ENCODE peak calls at places on chromosomes 3 and 15, in five cellular contexts. One of them, this sample, is unnamed. For H3K36me3 and H3K9me3, the result is how much of the 10 kb centered on the place peaks cover.

GRCh38 chr3:46675843-46676567 is 17.5 kb downstream of the ALS2CL start:
- DNase-seq in cardiac muscle cell: no peak
- DNase-seq in ovary: no peak
- DNase-seq in mesenchymal stem cell: no peak
- DNase-seq in left ventricle myocardium inferior: peak
- DNase-seq in this sample: no peak

GRCh38 chr3:194256040-194256945 is 94.8 kb downstream of the CPN2 start:
- DNase-seq in cardiac muscle cell: no peak
- DNase-seq in mesenchymal stem cell: no peak
- DNase-seq in ovary: no peak
- DNase-seq in left ventricle myocardium inferior: no peak
- DNase-seq in this sample: no peak

GRCh38 chr3:157130881-157131251 is 29.1 kb downstream of the CCNL1 start:
- DNase-seq in left ventricle myocardium inferior: no peak
- DNase-seq in cardiac muscle cell: no peak
- DNase-seq in ovary: no peak
- DNase-seq in mesenchymal stem cell: no peak
- DNase-seq in this sample: no peak

GRCh38 chr3:152350139-152350538 is 81.4 kb downstream of the MBNL1 start:
- DNase-seq in ovary: no peak
- DNase-seq in mesenchymal stem cell: no peak
- DNase-seq in cardiac muscle cell: no peak
- DNase-seq in left ventricle myocardium inferior: no peak
- DNase-seq in this sample: no peak

GRCh38 chr15:71203573-71204444 is 88.5 kb downstream of the THSD4 start:
- DNase-seq in ovary: no peak
- DNase-seq in mesenchymal stem cell: no peak
- DNase-seq in left ventricle myocardium inferior: no peak
- DNase-seq in cardiac muscle cell: no peak
- DNase-seq in this sample: no peak

GRCh38 chr3:2657408-2657807 is 452.8 kb downstream of the IL5RA start:
- DNase-seq in cardiac muscle cell: no peak
- DNase-seq in mesenchymal stem cell: peak
- DNase-seq in left ventricle myocardium inferior: no peak
- DNase-seq in ovary: no peak
- DNase-seq in this sample: no peak

GRCh38 chr3:160473978-160474377 is 24.4 kb upstream of the TRIM59 start:
- DNase-seq in ovary: no peak
- DNase-seq in left ventricle myocardium inferior: no peak
- DNase-seq in cardiac muscle cell: no peak
- DNase-seq in mesenchymal stem cell: no peak
- DNase-seq in this sample: no peak

GRCh38 chr3:9254764-9255163 is 5.3 kb upstream of the SRGAP3 start:
- DNase-seq in ovary: no peak
- DNase-seq in cardiac muscle cell: no peak
- DNase-seq in left ventricle myocardium inferior: no peak
- DNase-seq in mesenchymal stem cell: no peak
- DNase-seq in this sample: no peak

DNA sequence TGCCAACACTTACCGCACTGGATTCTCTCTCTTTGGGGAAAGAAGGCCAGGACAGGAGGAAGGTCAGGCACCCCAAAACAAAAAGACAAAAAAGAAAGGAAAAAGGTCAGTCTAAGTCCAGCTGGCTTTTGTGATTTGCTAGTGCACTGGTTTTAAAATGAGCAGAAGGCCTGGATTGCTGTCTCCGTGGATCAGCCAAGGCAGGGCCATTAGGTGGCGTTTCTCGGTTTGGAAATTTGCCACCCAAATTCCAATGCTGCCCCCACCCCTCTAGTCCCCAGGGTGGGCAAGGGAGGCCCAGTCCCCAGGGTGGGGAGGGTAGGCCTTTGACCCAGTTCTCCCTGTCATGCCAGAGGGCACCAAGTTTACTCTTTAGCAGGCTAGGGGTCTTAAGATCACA is 33.3 kb downstream of the TLE3 start:
- DNase-seq in left ventricle myocardium inferior: no peak
- DNase-seq in cardiac muscle cell: no peak
- DNase-seq in mesenchymal stem cell: no peak
- DNase-seq in ovary: no peak
- DNase-seq in this sample: no peak
- H3K36me3 ChIP-seq in left ventricle myocardium inferior: half or more
- H3K36me3 ChIP-seq in cardiac muscle cell: under half
- H3K36me3 ChIP-seq in mesenchymal stem cell: half or more
- H3K36me3 ChIP-seq in ovary: under half
- H3K36me3 ChIP-seq in this sample: under half

GRCh38 chr3:61955483-61955882 is 394.1 kb downstream of the PTPRG start:
- DNase-seq in cardiac muscle cell: no peak
- DNase-seq in left ventricle myocardium inferior: no peak
- DNase-seq in mesenchymal stem cell: no peak
- DNase-seq in ovary: no peak
- DNase-seq in this sample: no peak

GRCh38 chr3:61954097-61954528 is 392.7 kb downstream of the PTPRG start:
- DNase-seq in mesenchymal stem cell: peak
- DNase-seq in left ventricle myocardium inferior: no peak
- DNase-seq in ovary: no peak
- DNase-seq in cardiac muscle cell: peak
- DNase-seq in this sample: no peak

GRCh38 chr3:61960976-61961375 is 399.6 kb downstream of the PTPRG start:
- DNase-seq in ovary: no peak
- DNase-seq in cardiac muscle cell: no peak
- DNase-seq in mesenchymal stem cell: no peak
- DNase-seq in left ventricle myocardium inferior: no peak
- DNase-seq in this sample: no peak

GRCh38 chr3:61961882-61962281 is 400.5 kb downstream of the PTPRG start:
- DNase-seq in ovary: no peak
- DNase-seq in left ventricle myocardium inferior: no peak
- DNase-seq in cardiac muscle cell: no peak
- DNase-seq in mesenchymal stem cell: no peak
- DNase-seq in this sample: no peak

GRCh38 chr3:61956236-61956635 is 394.9 kb downstream of the PTPRG start:
- DNase-seq in cardiac muscle cell: no peak
- DNase-seq in ovary: no peak
- DNase-seq in left ventricle myocardium inferior: no peak
- DNase-seq in mesenchymal stem cell: no peak
- DNase-seq in this sample: no peak
- H3K9me3 ChIP-seq in cardiac muscle cell: under half
- H3K9me3 ChIP-seq in ovary: under half
- H3K9me3 ChIP-seq in left ventricle myocardium inferior: under half
- H3K9me3 ChIP-seq in mesenchymal stem cell: under half
- H3K9me3 ChIP-seq in this sample: under half

GRCh38 chr15:74631408-74631807 is 15.8 kb downstream of the CLK3 start:
- DNase-seq in left ventricle myocardium inferior: no peak
- DNase-seq in cardiac muscle cell: no peak
- DNase-seq in ovary: peak
- DNase-seq in mesenchymal stem cell: no peak
- DNase-seq in this sample: no peak
- H3K36me3 ChIP-seq in left ventricle myocardium inferior: half or more
- H3K36me3 ChIP-seq in cardiac muscle cell: half or more
- H3K36me3 ChIP-seq in ovary: under half
- H3K36me3 ChIP-seq in mesenchymal stem cell: half or more
- H3K36me3 ChIP-seq in this sample: under half

GRCh38 chr15:25233766-25234350 is 205.0 kb downstream of the UBE3A start:
- DNase-seq in cardiac muscle cell: no peak
- DNase-seq in ovary: no peak
- DNase-seq in mesenchymal stem cell: no peak
- DNase-seq in left ventricle myocardium inferior: no peak
- DNase-seq in this sample: no peak

GRCh38 chr15:25234831-25235230 is 204.0 kb downstream of the UBE3A start:
- DNase-seq in ovary: no peak
- DNase-seq in left ventricle myocardium inferior: no peak
- DNase-seq in mesenchymal stem cell: no peak
- DNase-seq in cardiac muscle cell: no peak
- DNase-seq in this sample: no peak

GRCh38 chr15:25228261-25228660 is 210.6 kb downstream of the UBE3A start:
- DNase-seq in cardiac muscle cell: no peak
- DNase-seq in mesenchymal stem cell: no peak
- DNase-seq in ovary: no peak
- DNase-seq in left ventricle myocardium inferior: no peak
- DNase-seq in this sample: no peak

GRCh38 chr15:25226360-25226759 is 212.5 kb downstream of the UBE3A start:
- DNase-seq in left ventricle myocardium inferior: peak
- DNase-seq in ovary: no peak
- DNase-seq in cardiac muscle cell: no peak
- DNase-seq in mesenchymal stem cell: no peak
- DNase-seq in this sample: no peak

DNA sequence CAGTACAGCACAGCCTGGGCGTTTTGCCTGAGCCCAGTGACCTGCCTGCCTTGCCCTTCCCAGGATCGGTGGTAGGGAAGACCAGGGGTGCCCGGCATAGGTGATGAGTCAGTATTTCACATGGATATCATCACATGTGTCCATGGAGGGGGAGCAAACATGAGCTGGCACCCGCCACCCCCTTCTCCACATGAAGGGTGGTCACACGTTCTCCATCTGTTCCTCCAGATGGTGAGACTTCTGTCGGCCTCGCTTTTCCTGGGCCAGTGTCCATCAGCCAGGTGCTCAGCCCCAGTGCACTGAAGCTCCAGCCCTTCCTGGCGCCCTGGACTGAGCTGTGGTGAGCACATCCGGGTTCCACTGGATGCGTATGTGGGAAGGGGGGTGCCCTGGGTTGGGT is 208.4 kb downstream of the UBE3A start:
- DNase-seq in cardiac muscle cell: no peak
- DNase-seq in mesenchymal stem cell: no peak
- DNase-seq in left ventricle myocardium inferior: no peak
- DNase-seq in ovary: no peak
- DNase-seq in this sample: no peak
- H3K9me3 ChIP-seq in cardiac muscle cell: under half
- H3K9me3 ChIP-seq in mesenchymal stem cell: under half
- H3K9me3 ChIP-seq in left ventricle myocardium inferior: under half
- H3K9me3 ChIP-seq in ovary: under half
- H3K9me3 ChIP-seq in this sample: under half

GRCh38 chr3:4495294-4496110 is 2.4 kb downstream of the ITPR1 start:
- DNase-seq in cardiac muscle cell: no peak
- DNase-seq in left ventricle myocardium inferior: no peak
- DNase-seq in ovary: no peak
- DNase-seq in mesenchymal stem cell: no peak
- DNase-seq in this sample: no peak

GRCh38 chr3:4497005-4497692 is 4.0 kb downstream of the ITPR1 start:
- DNase-seq in left ventricle myocardium inferior: no peak
- DNase-seq in ovary: no peak
- DNase-seq in mesenchymal stem cell: no peak
- DNase-seq in cardiac muscle cell: no peak
- DNase-seq in this sample: no peak

GRCh38 chr3:4498446-4498845 is 5.3 kb downstream of the ITPR1 start:
- DNase-seq in left ventricle myocardium inferior: no peak
- DNase-seq in ovary: no peak
- DNase-seq in cardiac muscle cell: no peak
- DNase-seq in mesenchymal stem cell: no peak
- DNase-seq in this sample: no peak

GRCh38 chr3:4494807-4495200 is 1.7 kb downstream of the ITPR1 start:
- DNase-seq in left ventricle myocardium inferior: no peak
- DNase-seq in cardiac muscle cell: no peak
- DNase-seq in mesenchymal stem cell: no peak
- DNase-seq in ovary: no peak
- DNase-seq in this sample: no peak

DNA sequence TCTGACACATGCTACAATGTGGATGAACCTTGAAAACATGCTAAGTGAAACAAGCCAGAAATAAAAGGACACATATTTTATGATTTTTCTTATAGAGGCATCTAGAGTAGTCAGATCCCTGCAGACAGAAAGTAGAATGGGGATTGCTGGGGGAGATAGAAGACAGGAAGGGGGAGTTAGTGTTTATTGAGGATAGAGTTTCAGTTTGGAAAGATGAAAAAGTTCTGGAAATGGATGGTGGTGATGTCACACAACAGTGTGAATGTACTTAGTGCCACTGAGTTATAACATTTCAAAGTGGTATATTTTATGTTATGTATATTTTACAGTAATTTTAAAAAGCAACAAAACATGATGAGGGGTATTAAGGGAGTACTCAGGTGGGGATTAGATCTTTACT is 4.7 kb downstream of the ITPR1 start:
- DNase-seq in cardiac muscle cell: no peak
- DNase-seq in mesenchymal stem cell: no peak
- DNase-seq in left ventricle myocardium inferior: no peak
- DNase-seq in ovary: no peak
- DNase-seq in this sample: no peak
- H3K36me3 ChIP-seq in cardiac muscle cell: under half
- H3K36me3 ChIP-seq in mesenchymal stem cell: under half
- H3K36me3 ChIP-seq in left ventricle myocardium inferior: under half
- H3K36me3 ChIP-seq in ovary: under half
- H3K36me3 ChIP-seq in this sample: under half

DNA sequence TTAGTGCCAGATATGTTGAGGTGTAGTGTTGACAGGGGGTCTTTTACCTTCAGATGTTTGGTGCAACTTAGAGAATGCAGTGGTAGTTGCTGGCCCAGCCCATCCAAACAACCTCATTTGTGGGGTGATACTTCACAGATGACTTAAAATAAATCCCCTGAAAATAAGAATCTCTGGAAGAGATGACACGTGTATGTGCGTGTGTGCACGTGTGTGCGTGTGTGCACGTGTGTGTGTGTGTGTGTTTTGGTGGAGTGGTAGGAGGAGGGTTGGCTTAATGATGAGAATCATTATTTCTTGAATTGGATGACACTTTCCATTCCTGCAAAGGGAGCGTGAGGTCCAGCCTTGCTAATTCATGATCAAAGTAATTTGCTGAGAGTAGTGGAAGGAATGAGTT is 31.9 kb downstream of the SNRPN start:
- DNase-seq in ovary: no peak
- DNase-seq in left ventricle myocardium inferior: no peak
- DNase-seq in cardiac muscle cell: no peak
- DNase-seq in mesenchymal stem cell: no peak
- DNase-seq in this sample: no peak
- H3K9me3 ChIP-seq in ovary: under half
- H3K9me3 ChIP-seq in left ventricle myocardium inferior: half or more
- H3K9me3 ChIP-seq in cardiac muscle cell: under half
- H3K9me3 ChIP-seq in mesenchymal stem cell: half or more
- H3K9me3 ChIP-seq in this sample: under half